ENCODE peak calls at places on chromosomes 13 and 19, in ten cellular contexts. N, P, G, E, L, U, D, R, X and T are unnamed samples.

GRCh38 chr13:73608731-73609485 is 525.3 kb downstream of the KLF12 start:
- ATAC-seq in N (no peak), P (no peak), G (no peak), E (no peak), L (no peak), U (no peak), D (no peak), R (no peak), X (no peak), T (no peak)

GRCh38 chr19:44142014-44142523 is 715 bp downstream of the ZNF234 start:
- ATAC-seq in N (peak; percentile 60), P (peak; percentile 16), G (no peak), E (peak; percentile 3), L (peak; percentile 11), U (peak; percentile 16), D (peak; percentile 35), R (peak; percentile 52), X (peak; percentile 35), T (no peak)

GRCh38 chr13:51739403-51740112 is 64.4 kb downstream of the DHRS12 start:
- ATAC-seq in N (no peak), P (peak; percentile 48), G (peak; percentile 29), E (no peak), L (peak; percentile 47), U (no peak), D (peak; percentile 76), R (no peak), X (no peak), T (peak; percentile 84)

GRCh38 chr19:46489445-46490272 is 6.0 kb downstream of the PNMA8B start:
- ATAC-seq in N (peak; percentile 78), P (peak; percentile 50), G (peak; percentile 39), E (no peak), L (peak; percentile 58), U (no peak), D (no peak), R (no peak), X (peak; percentile 28), T (peak; percentile 47)

GRCh38 chr13:66660013-66660804 is 569.9 kb downstream of the PCDH9 start:
- ATAC-seq in N (no peak), P (peak; percentile 38), G (no peak), E (peak; percentile 77), L (no peak), U (peak; percentile 60), D (no peak), R (no peak), X (peak; percentile 94), T (no peak)

GRCh38 chr13:98919566-98919965 is 58.3 kb downstream of the DOCK9 start:
- ATAC-seq in N (no peak), P (no peak), G (no peak), E (no peak), L (no peak), U (no peak), D (no peak), R (no peak), X (no peak), T (no peak)

GRCh38 chr13:100797921-100798320 is 123.3 kb upstream of the TMTC4 start:
- ATAC-seq in N (no peak), P (no peak), G (no peak), E (no peak), L (no peak), U (no peak), D (no peak), R (no peak), X (no peak), T (no peak)

GRCh38 chr13:44259045-44260042 is 114.3 kb upstream of the SERP2 start:
- ATAC-seq in N (peak; percentile 81), P (peak; percentile 58), G (no peak), E (no peak), L (peak; percentile 63), U (no peak), D (peak; percentile 77), R (no peak), X (peak; percentile 92), T (peak; percentile 18)

GRCh38 chr13:31207630-31208549 is 8.1 kb downstream of the B3GLCT start:
- ATAC-seq in N (no peak), P (peak; percentile 73), G (peak; percentile 45), E (no peak), L (no peak), U (no peak), D (no peak), R (no peak), X (no peak), T (peak; percentile 73)

GRCh38 chr13:31119966-31120733 is 41.6 kb downstream of the HSPH1 start:
- ATAC-seq in N (no peak), P (no peak), G (no peak), E (no peak), L (no peak), U (no peak), D (no peak), R (no peak), X (no peak), T (no peak)

GRCh38 chr19:31448221-31448657 is 99.0 kb upstream of the TSHZ3 start:
- ATAC-seq in N (no peak), P (peak; percentile 98), G (peak; percentile 50), E (no peak), L (peak; percentile 33), U (peak; percentile 58), D (peak; percentile 72), R (no peak), X (no peak), T (peak; percentile 90)

DNA sequence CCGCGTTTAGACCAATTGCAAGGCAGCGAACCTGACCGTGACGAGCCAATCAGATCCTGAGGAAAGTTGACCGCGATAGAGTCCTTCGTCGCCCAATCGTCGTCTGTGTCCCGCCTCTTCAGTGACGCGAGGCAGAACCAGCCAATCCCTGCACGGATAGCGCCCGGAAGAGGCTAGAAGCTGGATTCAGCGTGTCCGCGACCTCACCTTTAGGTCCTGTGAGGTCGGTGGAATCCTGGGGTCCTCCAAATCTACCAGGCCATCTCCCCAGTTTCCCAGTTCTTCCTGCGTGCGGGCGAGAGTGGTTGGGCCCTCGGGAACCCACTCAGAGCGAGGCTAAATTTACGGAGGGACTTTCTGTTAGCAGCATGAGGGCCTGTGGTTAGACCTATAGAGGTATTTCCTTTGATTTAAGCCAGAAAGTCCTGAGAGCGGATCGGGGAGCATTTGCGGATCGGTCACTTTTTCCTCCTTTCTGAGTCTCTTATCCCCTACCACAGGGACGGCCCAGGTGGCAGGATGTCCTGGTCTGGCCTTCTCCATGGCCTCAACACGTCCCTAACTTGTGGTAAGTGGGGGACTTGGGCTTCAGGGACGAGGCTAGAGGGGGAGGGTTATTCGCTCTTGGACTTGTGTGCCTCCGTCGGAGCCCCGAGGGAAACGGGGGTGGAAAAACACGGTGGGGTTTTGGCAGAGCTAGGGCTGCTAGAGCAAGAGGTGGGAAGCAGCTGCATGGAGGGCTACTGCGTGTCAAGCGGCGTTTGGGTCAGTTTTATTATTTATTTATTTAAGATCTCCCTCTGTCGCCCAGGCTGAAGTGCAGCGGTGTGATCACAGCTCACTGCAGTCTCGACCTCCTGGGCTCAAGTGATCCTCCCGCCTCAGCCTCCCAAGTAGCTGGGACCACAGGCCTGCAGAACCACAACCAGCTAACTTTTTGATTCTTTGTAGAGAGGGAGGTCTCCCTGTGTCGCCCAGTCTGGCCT is at the start of gene MRPS12:
- ATAC-seq in N (peak; percentile 99), P (peak; percentile 98), G (peak; percentile 98), E (peak; percentile 96), L (peak; percentile 88), U (peak; percentile 93), D (peak; percentile 99), R (peak; percentile 97), X (peak; percentile 97), T (peak; percentile 99)
- TF ChIP-seq POLR2A in N (peak; percentile 90), P (peak; percentile 58), G (peak; percentile 74), E (peak; percentile 77), L (peak; percentile 64), U (peak; percentile 87), D (peak; percentile 71), R (peak; percentile 93), X (peak; percentile 87), T (no peak)

GRCh38 chr19:35332817-35333216 is 3.8 kb downstream of the CD22 start:
- ATAC-seq in N (no peak), P (no peak), G (no peak), E (no peak), L (no peak), U (no peak), D (no peak), R (no peak), X (peak; percentile 47), T (no peak)

GRCh38 chr19:35329323-35329722 is 336 bp downstream of the CD22 start:
- ATAC-seq in N (no peak), P (no peak), G (no peak), E (no peak), L (no peak), U (peak; percentile 16), D (no peak), R (no peak), X (peak; percentile 6), T (no peak)

GRCh38 chr19:35334064-35334753 is 5.2 kb downstream of the CD22 start:
- ATAC-seq in N (no peak), P (no peak), G (no peak), E (no peak), L (no peak), U (no peak), D (no peak), R (no peak), X (peak; percentile 6), T (no peak)

GRCh38 chr19:35330475-35330874 is 1.5 kb downstream of the CD22 start:
- ATAC-seq in N (no peak), P (no peak), G (no peak), E (no peak), L (no peak), U (no peak), D (no peak), R (no peak), X (peak; percentile 56), T (no peak)

DNA sequence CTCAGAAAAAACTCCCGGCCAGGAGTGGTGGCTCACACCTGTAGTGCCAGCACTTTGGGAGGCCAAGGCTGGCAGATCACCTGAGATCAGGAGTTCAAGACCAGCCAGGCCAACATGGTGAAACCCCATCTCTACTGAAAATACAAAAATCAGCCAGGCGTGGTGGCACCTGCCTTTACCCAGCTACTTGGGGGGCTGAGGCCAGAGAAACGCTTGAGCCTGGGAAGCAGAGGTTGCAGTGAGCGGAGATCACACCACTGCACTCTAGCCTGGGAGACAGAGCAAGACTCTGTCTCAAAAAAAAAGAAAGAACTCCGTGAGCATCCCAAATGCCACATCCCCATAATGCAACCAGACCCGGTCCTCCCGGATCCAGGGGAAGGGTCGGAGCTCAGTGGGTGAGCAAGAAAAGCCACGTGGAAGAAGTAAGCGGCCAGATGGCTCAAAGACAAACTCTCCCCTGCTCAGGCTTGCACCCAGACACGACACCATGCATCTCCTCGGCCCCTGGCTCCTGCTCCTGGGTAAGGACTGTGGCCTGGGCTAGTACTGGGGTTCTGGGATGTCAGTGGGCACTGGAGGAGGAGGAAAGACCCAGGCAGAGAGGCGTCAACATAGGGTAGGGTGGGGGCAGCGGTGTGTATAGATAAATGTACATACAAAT is 2.7 kb downstream of the CD22 start:
- ATAC-seq in N (no peak), P (no peak), G (no peak), E (no peak), L (no peak), U (no peak), D (no peak), R (no peak), X (no peak), T (no peak)
- TF ChIP-seq POLR2A in N (no peak), P (no peak), G (no peak), E (no peak), L (no peak), U (no peak), D (no peak), R (no peak), X (peak; percentile 73), T (no peak)

GRCh38 chr19:12655546-12655945 is 11.0 kb downstream of the MAN2B1 start:
- ATAC-seq in N (no peak), P (no peak), G (no peak), E (no peak), L (no peak), U (no peak), D (no peak), R (no peak), X (no peak), T (no peak)
- TF ChIP-seq POLR2A in N (no peak), P (no peak), G (no peak), E (no peak), L (no peak), U (no peak), D (no peak), R (no peak), X (no peak), T (no peak)

GRCh38 chr19:19821366-19822147 is at the start of gene ZNF506:
- ATAC-seq in N (no peak), P (peak; percentile 99), G (peak; percentile 98), E (no peak), L (peak; percentile 98), U (no peak), D (peak; percentile 99), R (no peak), X (peak; percentile 96), T (peak; percentile 99)
- TF ChIP-seq POLR2A in N (no peak), P (peak; percentile 85), G (peak; percentile 98), E (no peak), L (peak; percentile 79), U (no peak), D (peak; percentile 66), R (no peak), X (peak; percentile 97), T (peak; percentile 91)